ENCODE peak calls at places on chromosomes 16 and 17, in nine cellular contexts. Q is activated naive CD8-positive, alpha-beta T cell treated with anti-CD3 and anti-CD28 coated beads for 36 hours; O is iris pigment epithelial cell; I is stimulated activated CD4-positive, alpha-beta T cell treated with anti-CD3 and anti-CD28 coated beads, Interleukin-4, amount 100 ng/mL, for 1 hour; N is neuronal stem cell; H is HEK293T; U is CD8-positive, alpha-beta T cell; D is SJSA1; R is SK-N-SH. C is an unnamed sample.

GRCh38 chr17:36992701-36993100 is 43.9 kb downstream of the AATF start:
- DNase-seq in Q (no peak), O (no peak), I (no peak), N (no peak), H (no peak), U (no peak), D (no peak), R (no peak), C (no peak)

GRCh38 chr16:70576431-70577255 is 53.0 kb downstream of the SF3B3 start:
- DNase-seq in Q (no peak), O (peak), I (no peak), N (no peak), H (no peak), U (no peak), D (no peak), R (no peak), C (no peak)

GRCh38 chr17:80596760-80597608 is 52.3 kb downstream of the RPTOR start:
- DNase-seq in Q (peak), O (peak), I (no peak), N (no peak), H (no peak), U (no peak), D (no peak), R (no peak), C (no peak)

GRCh38 chr17:80722656-80723055 is 178.0 kb downstream of the RPTOR start:
- DNase-seq in Q (no peak), O (no peak), I (no peak), N (no peak), H (no peak), U (no peak), D (no peak), R (no peak), C (no peak)

GRCh38 chr16:22296225-22297113 is 740 bp upstream of the POLR3E start:
- DNase-seq in Q (no peak), O (no peak), I (no peak), N (no peak), H (no peak), U (no peak), D (peak), R (no peak), C (no peak)

GRCh38 chr16:22001591-22001990 is 675 bp upstream of the PDZD9 start:
- DNase-seq in Q (no peak), O (peak), I (no peak), N (no peak), H (no peak), U (no peak), D (peak), R (no peak), C (peak)

GRCh38 chr16:86985656-86986030 is 331.5 kb downstream of the C16orf95 start:
- DNase-seq in Q (no peak), O (no peak), I (no peak), N (no peak), H (no peak), U (no peak), D (no peak), R (no peak), C (no peak)

GRCh38 chr17:63774141-63774981 is at the start of gene DDX42:
- DNase-seq in Q (no peak), O (peak), I (peak), N (no peak), H (peak), U (no peak), D (no peak), R (peak), C (peak)

GRCh38 chr17:30113213-30113612 is 3.4 kb upstream of the NSRP1 start:
- DNase-seq in Q (peak), O (peak), I (no peak), N (no peak), H (no peak), U (no peak), D (no peak), R (no peak), C (no peak)

GRCh38 chr16:46662123-46662522 is 26.9 kb downstream of the VPS35 start:
- DNase-seq in Q (no peak), O (no peak), I (no peak), N (no peak), H (no peak), U (no peak), D (no peak), R (no peak), C (no peak)

GRCh38 chr16:68369168-68369567 is 58.3 kb downstream of the PRMT7 start:
- DNase-seq in Q (no peak), O (no peak), I (no peak), N (no peak), H (no peak), U (no peak), D (no peak), R (no peak), C (no peak)

GRCh38 chr16:86158688-86159360 is 259.9 kb downstream of the IRF8 start:
- DNase-seq in Q (no peak), O (no peak), I (no peak), N (no peak), H (no peak), U (no peak), D (peak), R (no peak), C (no peak)

GRCh38 chr17:60086822-60087591 is 8.3 kb upstream of the HEATR6 start:
- DNase-seq in Q (no peak), O (peak), I (no peak), N (no peak), H (no peak), U (no peak), D (peak), R (no peak), C (peak)

GRCh38 chr16:71426069-71426879 is 15.6 kb downstream of the TLE7 start:
- DNase-seq in Q (peak), O (peak), I (peak), N (peak), H (peak), U (no peak), D (peak), R (peak), C (peak)

GRCh38 chr17:40960144-40960543 is 6.6 kb downstream of the KRT39 start:
- DNase-seq in Q (no peak), O (no peak), I (no peak), N (no peak), H (no peak), U (no peak), D (no peak), R (no peak), C (peak)